ENCODE peak calls at places on chromosomes 1 and 21, in seven cellular contexts. G is activated CD4-positive, alpha-beta T cell treated with anti-CD3 and anti-CD28 coated beads, Interleukin-2, amount 50 U/mL, for 48 hours; O is tibial nerve; Z is T-helper 1 cell; U is astrocyte of the spinal cord; F is sciatic nerve; H is non-pigmented ciliary epithelial cell. E is an unnamed sample.
A peak's percentile ranks its signal among the peaks of the same experiment; 100 is the strongest.

GRCh38 chr1:175830500-175830899 is 87.1 kb upstream of the TNR start:
- DNase-seq in F (no peak), Z (no peak), O (no peak), U (no peak), G (no peak), H (no peak), E (no peak)

GRCh38 chr1:171286032-171286705 is 27.8 kb upstream of the FMO4 start:
- DNase-seq in U (peak; percentile 21), G (no peak), H (no peak), O (no peak), F (no peak), Z (no peak), E (no peak)

GRCh38 chr21:26388731-26389231 is 184.3 kb downstream of the CYYR1 start:
- DNase-seq in F (no peak), G (no peak), H (peak; percentile 44), U (peak; percentile 44), Z (no peak), O (no peak), E (peak; percentile 68)

GRCh38 chr1:162724583-162725120 is 65.8 kb upstream of the HSD17B7 start:
- DNase-seq in H (no peak), F (no peak), Z (no peak), U (no peak), O (no peak), G (no peak), E (no peak)

GRCh38 chr21:43893536-43894205 is 28.6 kb downstream of the AGPAT3 start:
- DNase-seq in O (no peak), U (no peak), Z (no peak), G (peak; percentile 61), F (peak; percentile 46), H (no peak), E (no peak)

GRCh38 chr1:118918230-118918939 is 69.8 kb downstream of the TBX15 start:
- DNase-seq in Z (no peak), H (no peak), G (no peak), F (no peak), U (no peak), O (no peak), E (no peak)

GRCh38 chr1:159790237-159790917 is 9.6 kb downstream of the DUSP23 start:
- DNase-seq in F (no peak), G (peak; percentile 15), Z (no peak), U (peak; percentile 23), H (no peak), O (no peak), E (no peak)

GRCh38 chr1:145849356-145850165 is 4.1 kb downstream of the NUDT17 start:
- DNase-seq in Z (no peak), H (peak; percentile 74), F (no peak), U (peak; percentile 52), O (no peak), G (no peak), E (no peak)

GRCh38 chr1:201423655-201424610 is 2.4 kb upstream of the TNNI1 start:
- DNase-seq in H (no peak), O (no peak), F (no peak), G (no peak), Z (no peak), U (no peak), E (no peak)

GRCh38 chr21:45631540-45631939 is 12.0 kb upstream of the PCBP3 start:
- DNase-seq in G (no peak), H (no peak), Z (no peak), F (no peak), O (no peak), U (no peak), E (no peak)

GRCh38 chr1:247110627-247111258 is 6.6 kb upstream of the ZNF669 start:
- DNase-seq in O (no peak), Z (no peak), F (no peak), H (no peak), U (no peak), G (peak; percentile 64), E (no peak)

GRCh38 chr1:240247899-240248298 is 156.2 kb downstream of the FMN2 start:
- DNase-seq in H (no peak), O (no peak), Z (no peak), F (no peak), G (no peak), U (no peak), E (no peak)

GRCh38 chr1:90973897-90974798 is 47.7 kb downstream of the ZNF644 start:
- DNase-seq in G (no peak), F (no peak), Z (no peak), H (peak; percentile 32), U (peak; percentile 75), O (no peak), E (peak; percentile 22)

GRCh38 chr1:103108525-103109150 is 316 bp upstream of the COL11A1 start:
- DNase-seq in O (no peak), H (peak; percentile 38), F (peak; percentile 73), Z (no peak), G (no peak), U (peak; percentile 72), E (no peak)

GRCh38 chr1:43444827-43445225 is 8.9 kb downstream of the HYI start:
- DNase-seq in O (no peak), U (no peak), H (no peak), G (no peak), F (peak; percentile 21), Z (no peak), E (no peak)

GRCh38 chr1:6523566-6523965 is 30.7 kb downstream of the NOL9 start:
- DNase-seq in F (no peak), H (no peak), O (no peak), U (peak; percentile 51), Z (no peak), G (no peak), E (no peak)

GRCh38 chr1:39940253-39940652 is 14.7 kb upstream of the MFSD2A start:
- DNase-seq in H (no peak), G (no peak), Z (no peak), U (no peak), F (no peak), O (no peak), E (no peak)

GRCh38 chr1:6033986-6034749 is 11.5 kb upstream of the KCNAB2 start:
- DNase-seq in H (no peak), U (no peak), Z (peak; percentile 25), F (no peak), O (no peak), G (peak; percentile 53), E (no peak)

GRCh38 chr1:15736035-15736665 is at the start of gene SLC25A34:
- DNase-seq in F (no peak), Z (no peak), H (no peak), O (no peak), U (no peak), G (no peak), E (no peak)

GRCh38 chr1:116489231-116489697 is 81.6 kb downstream of the CD58 start:
- DNase-seq in G (no peak), U (no peak), O (no peak), Z (no peak), F (no peak), H (no peak), E (no peak)

GRCh38 chr1:25100151-25100841 is 132.0 kb downstream of the SYF2 start:
- DNase-seq in U (no peak), F (no peak), G (no peak), Z (no peak), H (no peak), O (no peak), E (no peak)

GRCh38 chr1:171257207-171258052 is 9.1 kb downstream of the FMO1 start:
- DNase-seq in U (no peak), Z (no peak), O (peak; percentile 45), H (no peak), G (no peak), F (peak; percentile 63), E (peak; percentile 42)

GRCh38 chr1:223825767-223826461 is 19.8 kb downstream of the TP53BP2 start:
- DNase-seq in F (no peak), O (no peak), H (no peak), Z (no peak), G (no peak), U (no peak), E (no peak)

GRCh38 chr1:199774433-199775089 is 252.9 kb upstream of the NR5A2 start:
- DNase-seq in U (peak; percentile 74), G (no peak), H (no peak), O (no peak), Z (no peak), F (no peak), E (no peak)

GRCh38 chr1:98991127-98992003 is 13.3 kb downstream of the PLPPR5 start:
- DNase-seq in G (peak; percentile 19), F (no peak), U (peak; percentile 97), O (no peak), H (peak; percentile 95), Z (no peak), E (peak; percentile 78)

GRCh38 chr1:108644984-108645383 is 15.9 kb downstream of the HENMT1 start:
- DNase-seq in U (no peak), G (peak; percentile 50), H (no peak), Z (peak; percentile 25), O (no peak), F (no peak), E (no peak)

GRCh38 chr1:178776553-178776952 is 51.5 kb downstream of the RALGPS2 start:
- DNase-seq in U (no peak), O (no peak), G (no peak), Z (no peak), H (no peak), F (no peak), E (no peak)

GRCh38 chr1:59570524-59570923 is 244.2 kb upstream of the HOOK1 start:
- DNase-seq in G (peak; percentile 5), O (no peak), U (peak; percentile 48), Z (peak; percentile 11), H (no peak), F (no peak), E (no peak)

GRCh38 chr1:145871994-145872411 is 13.1 kb upstream of the PIAS3 start:
- DNase-seq in U (peak; percentile 66), H (no peak), F (peak; percentile 69), O (no peak), G (peak; percentile 55), Z (no peak), E (no peak)

GRCh38 chr1:42766723-42767509 is at the start of the genes C1orf50 and P3H1:
- DNase-seq in O (peak; percentile 99), G (peak; percentile 100), Z (peak; percentile 99), F (peak; percentile 100), H (peak; percentile 93), U (peak; percentile 100), E (peak; percentile 96)

GRCh38 chr1:149942207-149942606 is 5.5 kb upstream of the MTMR11 start:
- DNase-seq in O (no peak), H (no peak), Z (no peak), U (peak; percentile 34), F (no peak), G (no peak), E (no peak)

E was measured in HS-5.